ENCODE peak calls at places on chromosomes 13 and 19, in nine cellular contexts. One of them, this sample, is unnamed.

GRCh38 chr19:39030854-39031367 is 1.4 kb downstream of the FBXO27 start:
- DNase-seq in brain microvascular endothelial cell: no peak
- DNase-seq in A673: no peak
- DNase-seq in endodermal cell: no peak
- DNase-seq in tibial artery: no peak
- DNase-seq in IMR-90: no peak
- DNase-seq in heart right ventricle: no peak
- DNase-seq in fibroblast of lung: no peak
- DNase-seq in Panc1: no peak
- DNase-seq in this sample: no peak

GRCh38 chr13:38657191-38657590 is 29.7 kb upstream of the FREM2 start:
- DNase-seq in endodermal cell: no peak
- DNase-seq in brain microvascular endothelial cell: peak; percentile 23
- DNase-seq in heart right ventricle: no peak
- DNase-seq in tibial artery: no peak
- DNase-seq in fibroblast of lung: peak; percentile 20
- DNase-seq in A673: peak; percentile 79
- DNase-seq in Panc1: no peak
- DNase-seq in IMR-90: peak; percentile 6
- DNase-seq in this sample: no peak

GRCh38 chr13:98232456-98232855 is 55.4 kb upstream of the RNF113B start:
- DNase-seq in brain microvascular endothelial cell: no peak
- DNase-seq in tibial artery: no peak
- DNase-seq in heart right ventricle: no peak
- DNase-seq in IMR-90: peak; percentile 76
- DNase-seq in Panc1: no peak
- DNase-seq in A673: no peak
- DNase-seq in fibroblast of lung: no peak
- DNase-seq in endodermal cell: no peak
- DNase-seq in this sample: no peak

GRCh38 chr19:23527797-23528196 is 132.5 kb upstream of the ZNF91 start:
- DNase-seq in heart right ventricle: no peak
- DNase-seq in IMR-90: no peak
- DNase-seq in endodermal cell: no peak
- DNase-seq in Panc1: no peak
- DNase-seq in brain microvascular endothelial cell: no peak
- DNase-seq in tibial artery: no peak
- DNase-seq in A673: no peak
- DNase-seq in fibroblast of lung: no peak
- DNase-seq in this sample: no peak

GRCh38 chr13:80591978-80592377 is 251.1 kb upstream of the SPRY2 start:
- DNase-seq in IMR-90: no peak
- DNase-seq in endodermal cell: no peak
- DNase-seq in Panc1: no peak
- DNase-seq in tibial artery: no peak
- DNase-seq in A673: no peak
- DNase-seq in heart right ventricle: no peak
- DNase-seq in brain microvascular endothelial cell: no peak
- DNase-seq in fibroblast of lung: no peak
- DNase-seq in this sample: no peak

GRCh38 chr13:59883885-59884284 is 279.8 kb downstream of the DIAPH3 start:
- DNase-seq in endodermal cell: no peak
- DNase-seq in brain microvascular endothelial cell: no peak
- DNase-seq in A673: no peak
- DNase-seq in heart right ventricle: no peak
- DNase-seq in tibial artery: no peak
- DNase-seq in fibroblast of lung: no peak
- DNase-seq in IMR-90: no peak
- DNase-seq in Panc1: no peak
- DNase-seq in this sample: no peak

GRCh38 chr19:54172413-54172763 is 572 bp downstream of the TMC4 start:
- DNase-seq in endodermal cell: no peak
- DNase-seq in Panc1: no peak
- DNase-seq in A673: no peak
- DNase-seq in fibroblast of lung: no peak
- DNase-seq in tibial artery: no peak
- DNase-seq in IMR-90: no peak
- DNase-seq in brain microvascular endothelial cell: no peak
- DNase-seq in heart right ventricle: no peak
- DNase-seq in this sample: no peak

GRCh38 chr13:89214115-89214514 is 1542.9 kb downstream of the SLITRK5 start:
- DNase-seq in IMR-90: no peak
- DNase-seq in fibroblast of lung: peak; percentile 31
- DNase-seq in endodermal cell: no peak
- DNase-seq in Panc1: no peak
- DNase-seq in brain microvascular endothelial cell: no peak
- DNase-seq in tibial artery: no peak
- DNase-seq in A673: no peak
- DNase-seq in heart right ventricle: no peak
- DNase-seq in this sample: peak; percentile 34

GRCh38 chr13:41008349-41008980 is 10.7 kb downstream of the ELF1 start:
- DNase-seq in brain microvascular endothelial cell: peak; percentile 13
- DNase-seq in Panc1: no peak
- DNase-seq in fibroblast of lung: peak; percentile 91
- DNase-seq in endodermal cell: no peak
- DNase-seq in heart right ventricle: no peak
- DNase-seq in IMR-90: peak; percentile 90
- DNase-seq in tibial artery: no peak
- DNase-seq in A673: no peak
- DNase-seq in this sample: no peak

GRCh38 chr13:19957320-19958118 is 1.0 kb upstream of the ZMYM2 start:
- DNase-seq in IMR-90: peak; percentile 18
- DNase-seq in heart right ventricle: peak; percentile 56
- DNase-seq in A673: peak; percentile 93
- DNase-seq in tibial artery: peak; percentile 85
- DNase-seq in brain microvascular endothelial cell: peak; percentile 76
- DNase-seq in endodermal cell: peak; percentile 89
- DNase-seq in fibroblast of lung: peak; percentile 85
- DNase-seq in Panc1: no peak
- DNase-seq in this sample: no peak

DNA sequence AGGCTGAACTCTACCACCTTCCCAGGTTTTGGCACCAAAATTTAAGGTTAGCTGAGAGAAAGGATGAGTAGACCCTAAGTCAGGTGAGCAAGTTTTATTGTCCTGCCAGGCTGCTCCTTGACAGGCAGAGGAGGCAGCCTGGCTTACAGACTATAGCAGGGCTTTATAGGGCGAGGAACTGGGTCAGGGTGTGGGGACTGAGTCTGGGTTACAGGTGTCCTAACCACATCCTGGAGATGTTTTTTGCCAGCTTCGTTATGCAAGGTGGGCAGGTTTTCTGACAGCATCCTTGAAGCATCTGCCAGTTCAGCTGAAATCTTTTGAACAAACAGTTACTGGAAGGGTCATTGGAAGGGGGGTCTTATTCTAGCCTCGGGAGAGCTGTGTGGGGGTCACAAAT is 905.7 kb upstream of the SLITRK5 start:
- DNase-seq in fibroblast of lung: no peak
- DNase-seq in heart right ventricle: no peak
- DNase-seq in brain microvascular endothelial cell: no peak
- DNase-seq in A673: no peak
- DNase-seq in IMR-90: no peak
- DNase-seq in Panc1: no peak
- DNase-seq in tibial artery: no peak
- DNase-seq in endodermal cell: no peak
- DNase-seq in this sample: no peak
- H3K27ac ChIP-seq in fibroblast of lung: no peak overlapping the region
- H3K27ac ChIP-seq in heart right ventricle: no peak overlapping the region
- H3K27ac ChIP-seq in brain microvascular endothelial cell: no peak overlapping the region
- H3K27ac ChIP-seq in A673: no peak overlapping the region
- H3K27ac ChIP-seq in IMR-90: no peak overlapping the region
- H3K27ac ChIP-seq in Panc1: no peak overlapping the region
- H3K27ac ChIP-seq in tibial artery: no peak overlapping the region
- H3K27ac ChIP-seq in endodermal cell: no peak overlapping the region
- H3K27ac ChIP-seq in this sample: no peak overlapping the region

GRCh38 chr13:24264976-24265375 is 44.4 kb upstream of the C1QTNF9 start:
- DNase-seq in Panc1: no peak
- DNase-seq in brain microvascular endothelial cell: no peak
- DNase-seq in IMR-90: no peak
- DNase-seq in fibroblast of lung: no peak
- DNase-seq in endodermal cell: no peak
- DNase-seq in heart right ventricle: no peak
- DNase-seq in tibial artery: no peak
- DNase-seq in A673: no peak
- DNase-seq in this sample: no peak
- H3K27ac ChIP-seq in Panc1: no peak overlapping the region
- H3K27ac ChIP-seq in brain microvascular endothelial cell: no peak overlapping the region
- H3K27ac ChIP-seq in IMR-90: no peak overlapping the region
- H3K27ac ChIP-seq in fibroblast of lung: no peak overlapping the region
- H3K27ac ChIP-seq in endodermal cell: no peak overlapping the region
- H3K27ac ChIP-seq in heart right ventricle: peak overlapping the region; percentile 51
- H3K27ac ChIP-seq in tibial artery: no peak overlapping the region
- H3K27ac ChIP-seq in A673: no peak overlapping the region
- H3K27ac ChIP-seq in this sample: peak overlapping the region; percentile 80

GRCh38 chr19:11194657-11195056 is 2.7 kb downstream of the KANK2 start:
- DNase-seq in heart right ventricle: peak; percentile 29
- DNase-seq in Panc1: no peak
- DNase-seq in IMR-90: peak; percentile 23
- DNase-seq in fibroblast of lung: peak; percentile 62
- DNase-seq in tibial artery: no peak
- DNase-seq in brain microvascular endothelial cell: no peak
- DNase-seq in A673: no peak
- DNase-seq in endodermal cell: no peak
- DNase-seq in this sample: no peak
- H3K27ac ChIP-seq in heart right ventricle: peak overlapping the region; percentile 91
- H3K27ac ChIP-seq in Panc1: peak overlapping the region; percentile 77
- H3K27ac ChIP-seq in IMR-90: peak overlapping the region; percentile 100
- H3K27ac ChIP-seq in fibroblast of lung: peak overlapping the region; percentile 61
- H3K27ac ChIP-seq in tibial artery: peak overlapping the region; percentile 98
- H3K27ac ChIP-seq in brain microvascular endothelial cell: no peak overlapping the region
- H3K27ac ChIP-seq in A673: peak overlapping the region; percentile 66
- H3K27ac ChIP-seq in endodermal cell: no peak overlapping the region
- H3K27ac ChIP-seq in this sample: peak overlapping the region; percentile 73

GRCh38 chr13:111914241-111915103 is 152.5 kb upstream of the SOX1 start:
- DNase-seq in Panc1: no peak
- DNase-seq in endodermal cell: peak; percentile 29
- DNase-seq in fibroblast of lung: no peak
- DNase-seq in heart right ventricle: no peak
- DNase-seq in brain microvascular endothelial cell: no peak
- DNase-seq in A673: no peak
- DNase-seq in tibial artery: no peak
- DNase-seq in IMR-90: no peak
- DNase-seq in this sample: no peak

GRCh38 chr13:111913790-111914189 is 153.2 kb upstream of the SOX1 start:
- DNase-seq in heart right ventricle: no peak
- DNase-seq in A673: no peak
- DNase-seq in tibial artery: no peak
- DNase-seq in brain microvascular endothelial cell: no peak
- DNase-seq in Panc1: no peak
- DNase-seq in endodermal cell: peak; percentile 32
- DNase-seq in IMR-90: no peak
- DNase-seq in fibroblast of lung: no peak
- DNase-seq in this sample: no peak

GRCh38 chr13:111911754-111912452 is 155.0 kb upstream of the SOX1 start:
- DNase-seq in A673: no peak
- DNase-seq in brain microvascular endothelial cell: no peak
- DNase-seq in endodermal cell: no peak
- DNase-seq in tibial artery: peak; percentile 48
- DNase-seq in Panc1: no peak
- DNase-seq in heart right ventricle: no peak
- DNase-seq in fibroblast of lung: no peak
- DNase-seq in IMR-90: no peak
- DNase-seq in this sample: no peak

GRCh38 chr13:111912453-111912866 is 154.5 kb upstream of the SOX1 start:
- DNase-seq in brain microvascular endothelial cell: no peak
- DNase-seq in endodermal cell: peak; percentile 14
- DNase-seq in fibroblast of lung: no peak
- DNase-seq in A673: no peak
- DNase-seq in heart right ventricle: no peak
- DNase-seq in tibial artery: peak; percentile 55
- DNase-seq in IMR-90: no peak
- DNase-seq in Panc1: no peak
- DNase-seq in this sample: no peak

DNA sequence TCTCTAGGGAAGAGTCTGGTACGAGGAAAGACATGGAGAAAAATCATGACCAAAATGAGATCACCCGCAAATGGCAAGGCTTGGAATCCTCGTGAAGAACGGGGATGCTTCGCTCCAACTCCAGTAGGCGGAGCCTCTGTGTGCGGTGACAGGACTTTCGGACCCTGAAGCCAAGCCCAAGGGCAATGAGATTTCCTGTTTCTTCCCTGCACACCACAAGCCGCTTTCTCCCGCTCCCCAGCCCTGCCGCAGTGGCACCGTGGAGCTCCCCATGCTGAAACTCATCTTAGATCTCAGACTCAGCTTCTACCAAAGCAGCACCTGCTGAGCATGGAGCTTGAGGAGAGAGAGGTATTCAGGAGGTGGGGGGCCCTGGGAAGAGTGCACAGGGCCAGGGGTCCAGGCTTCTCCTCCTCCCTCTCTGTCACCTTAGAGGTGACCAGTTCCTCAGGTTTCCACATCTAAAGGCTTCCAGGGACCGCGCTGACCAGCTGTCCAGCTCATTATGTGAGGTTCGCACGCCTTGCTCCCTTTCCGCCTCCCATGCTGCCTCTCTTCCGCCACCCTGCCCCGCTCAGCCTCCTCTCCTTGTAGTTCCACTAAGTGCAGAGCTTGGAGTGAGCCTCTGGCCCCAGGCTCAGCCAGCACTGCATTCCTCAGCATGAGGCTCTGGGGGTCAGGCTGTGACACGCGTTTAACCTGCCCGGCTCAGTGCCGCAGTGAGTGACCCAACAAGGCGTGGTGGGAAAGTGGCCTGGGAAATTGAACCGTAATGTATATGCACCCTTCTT is 153.8 kb upstream of the SOX1 start:
- DNase-seq in A673: no peak
- DNase-seq in fibroblast of lung: no peak
- DNase-seq in heart right ventricle: no peak
- DNase-seq in Panc1: no peak
- DNase-seq in IMR-90: no peak
- DNase-seq in endodermal cell: peak; percentile 53
- DNase-seq in brain microvascular endothelial cell: no peak
- DNase-seq in tibial artery: no peak
- DNase-seq in this sample: no peak
- H3K27ac ChIP-seq in A673: no peak overlapping the region
- H3K27ac ChIP-seq in fibroblast of lung: no peak overlapping the region
- H3K27ac ChIP-seq in heart right ventricle: no peak overlapping the region
- H3K27ac ChIP-seq in Panc1: no peak overlapping the region
- H3K27ac ChIP-seq in IMR-90: no peak overlapping the region
- H3K27ac ChIP-seq in endodermal cell: no peak overlapping the region
- H3K27ac ChIP-seq in brain microvascular endothelial cell: no peak overlapping the region
- H3K27ac ChIP-seq in tibial artery: no peak overlapping the region
- H3K27ac ChIP-seq in this sample: no peak overlapping the region